ENCODE peak calls at places on chromosomes 16 and 17, in four cellular contexts. C, S, G and J are unnamed samples.

GRCh38 chr17:33964344-33964979 is 290.6 kb upstream of the CCL2 start:
- DNase-seq in G (no peak), S (no peak), C (peak), J (peak)

GRCh38 chr17:864315-864714 is 82.2 kb downstream of the MRM3 start:
- DNase-seq in G (no peak), S (no peak), C (no peak), J (no peak)

GRCh38 chr16:85579883-85580607 is 33.1 kb upstream of the GSE1 start:
- DNase-seq in G (no peak), C (no peak), S (no peak), J (no peak)

GRCh38 chr17:76270127-76270592 is 5.0 kb downstream of the UBALD2 start:
- DNase-seq in S (no peak), C (no peak), G (no peak), J (no peak)

GRCh38 chr16:10579965-10580918 is at the start of gene EMP2:
- DNase-seq in G (peak), S (peak), C (peak), J (peak)

GRCh38 chr16:3646348-3646920 is 8.1 kb upstream of the DNASE1 start:
- DNase-seq in G (peak), S (peak), C (peak), J (no peak)

GRCh38 chr17:39706383-39706782 is 6.5 kb downstream of the ERBB2 start:
- DNase-seq in C (no peak), S (no peak), G (no peak), J (no peak)

GRCh38 chr17:63309021-63309420 is 137.1 kb downstream of the CYB561 start:
- DNase-seq in S (no peak), C (no peak), G (no peak), J (no peak)

GRCh38 chr17:19766016-19766415 is 17.9 kb upstream of the ALDH3A1 start:
- DNase-seq in S (no peak), G (no peak), C (no peak), J (no peak)

GRCh38 chr17:18257747-18258355 is 687 bp downstream of the FLII start:
- DNase-seq in G (no peak), C (peak), S (peak), J (peak)

GRCh38 chr16:787978-788398 is at the start of gene RPUSD1:
- DNase-seq in S (no peak), C (no peak), G (no peak), J (peak)

GRCh38 chr16:788399-789126 is at the start of gene CHTF18:
- DNase-seq in S (peak), C (peak), G (peak), J (peak)

GRCh38 chr16:790086-790485 is 1.7 kb downstream of the CHTF18 start:
- DNase-seq in S (no peak), C (no peak), G (no peak), J (no peak)

GRCh38 chr16:791131-791530 is 2.7 kb downstream of the CHTF18 start:
- DNase-seq in S (no peak), G (no peak), C (no peak), J (no peak)

DNA sequence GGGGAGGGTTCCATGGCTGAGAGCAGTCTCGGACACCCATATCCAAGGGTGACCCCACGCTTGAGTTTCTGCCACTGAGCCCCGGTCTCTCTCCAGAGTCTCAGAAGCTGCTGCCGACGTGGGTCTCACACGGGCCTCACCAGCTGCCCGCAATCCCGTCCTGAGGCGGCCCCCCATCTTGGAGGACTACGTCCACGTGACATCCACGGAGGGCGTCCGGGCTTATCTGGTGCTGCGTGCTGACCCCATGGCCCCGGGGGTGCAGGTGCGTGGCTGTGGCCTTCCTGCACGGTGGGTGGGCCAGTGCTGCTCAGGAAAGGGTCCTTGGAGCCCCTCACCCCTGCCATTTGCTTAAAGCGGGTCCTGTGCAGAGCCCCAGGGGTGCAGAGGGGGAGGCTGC is 1.0 kb downstream of the CHTF18 start:
- DNase-seq in C (no peak), S (no peak), G (no peak), J (no peak)
- TF ChIP-seq REST in C (no peak), S (no peak), G (no peak), J (no peak)

DNA sequence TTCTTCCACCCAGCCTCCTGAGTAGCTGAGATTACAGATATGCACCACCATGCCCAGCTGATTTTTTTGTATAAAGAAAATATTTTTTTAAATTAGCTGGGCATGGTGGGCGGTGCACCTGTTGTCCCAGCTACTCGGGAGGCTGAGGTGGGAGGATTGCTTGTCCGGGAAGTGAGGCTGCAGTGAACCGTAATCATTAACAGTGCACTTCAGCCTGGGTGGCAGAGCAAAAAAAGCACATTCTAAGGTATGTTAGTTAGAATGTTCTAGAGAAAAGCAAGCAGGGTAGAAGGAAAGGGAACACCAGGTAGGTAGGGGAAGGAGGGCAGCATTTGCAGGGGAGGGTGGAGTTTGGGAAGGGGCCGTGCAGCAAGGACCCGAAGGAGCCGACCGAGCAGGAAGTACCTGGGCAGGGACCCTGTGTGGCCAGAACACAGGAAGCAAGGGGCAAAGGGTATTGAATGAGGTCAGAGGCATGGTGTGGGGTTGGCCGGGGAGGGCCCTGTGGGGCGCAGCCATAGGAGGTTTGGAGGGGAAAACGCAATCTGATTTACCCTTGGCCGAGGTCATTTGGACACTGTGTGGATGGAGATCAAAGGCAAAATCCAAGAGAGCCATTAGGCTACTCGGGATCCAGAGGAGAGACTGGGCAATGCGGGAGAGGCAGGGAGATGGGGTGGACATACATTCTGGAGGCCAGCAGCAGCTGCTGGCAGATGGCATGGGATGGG is 2.3 kb downstream of the C17orf99 start:
- DNase-seq in S (no peak), C (peak), G (no peak), J (no peak)
- TF ChIP-seq REST in S (no peak), C (no peak), G (no peak), J (no peak)

DNA sequence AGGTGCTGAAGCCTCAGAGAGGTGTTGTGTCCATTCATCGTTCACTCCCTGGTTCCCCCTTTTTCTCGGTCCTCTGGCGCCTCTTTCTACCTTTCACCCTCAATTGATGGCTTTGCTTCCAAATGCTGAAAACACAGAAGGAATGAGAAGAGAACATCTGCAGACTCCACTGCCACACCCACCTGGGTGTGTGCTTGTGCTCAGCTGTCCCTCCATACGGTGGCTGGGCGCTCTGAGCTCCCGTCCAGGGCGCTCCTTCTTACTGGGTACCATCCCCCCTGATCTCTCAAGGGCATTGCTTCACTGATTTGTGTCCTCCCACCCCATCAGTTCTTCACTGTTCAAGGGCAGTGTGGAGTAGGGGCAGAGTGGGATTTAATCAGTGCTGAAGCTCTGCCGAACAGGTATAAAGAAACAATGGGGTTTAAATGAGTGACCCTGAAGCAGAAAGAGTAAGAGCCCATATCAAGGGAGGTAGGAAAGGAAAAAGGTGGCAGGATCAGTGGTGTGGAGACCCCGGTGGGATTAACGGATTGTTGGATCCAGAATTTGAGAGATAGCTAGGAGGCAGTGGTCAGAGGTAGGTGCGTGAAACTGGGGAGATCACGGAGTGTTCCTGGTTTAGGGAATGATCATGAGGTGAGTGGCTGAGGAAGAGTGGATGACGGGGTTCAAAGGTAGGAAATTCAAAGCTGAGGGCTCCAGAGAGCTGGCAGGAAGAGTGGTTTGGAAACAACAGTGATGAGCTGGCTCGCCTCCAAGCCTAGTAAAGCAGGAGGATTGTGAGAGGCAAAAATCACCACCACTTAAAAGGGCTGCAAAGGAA is 40.8 kb downstream of the MRTFB start:
- DNase-seq in C (peak), G (no peak), S (no peak), J (no peak)
- TF ChIP-seq REST in C (no peak), G (no peak), S (no peak), J (no peak)

DNA sequence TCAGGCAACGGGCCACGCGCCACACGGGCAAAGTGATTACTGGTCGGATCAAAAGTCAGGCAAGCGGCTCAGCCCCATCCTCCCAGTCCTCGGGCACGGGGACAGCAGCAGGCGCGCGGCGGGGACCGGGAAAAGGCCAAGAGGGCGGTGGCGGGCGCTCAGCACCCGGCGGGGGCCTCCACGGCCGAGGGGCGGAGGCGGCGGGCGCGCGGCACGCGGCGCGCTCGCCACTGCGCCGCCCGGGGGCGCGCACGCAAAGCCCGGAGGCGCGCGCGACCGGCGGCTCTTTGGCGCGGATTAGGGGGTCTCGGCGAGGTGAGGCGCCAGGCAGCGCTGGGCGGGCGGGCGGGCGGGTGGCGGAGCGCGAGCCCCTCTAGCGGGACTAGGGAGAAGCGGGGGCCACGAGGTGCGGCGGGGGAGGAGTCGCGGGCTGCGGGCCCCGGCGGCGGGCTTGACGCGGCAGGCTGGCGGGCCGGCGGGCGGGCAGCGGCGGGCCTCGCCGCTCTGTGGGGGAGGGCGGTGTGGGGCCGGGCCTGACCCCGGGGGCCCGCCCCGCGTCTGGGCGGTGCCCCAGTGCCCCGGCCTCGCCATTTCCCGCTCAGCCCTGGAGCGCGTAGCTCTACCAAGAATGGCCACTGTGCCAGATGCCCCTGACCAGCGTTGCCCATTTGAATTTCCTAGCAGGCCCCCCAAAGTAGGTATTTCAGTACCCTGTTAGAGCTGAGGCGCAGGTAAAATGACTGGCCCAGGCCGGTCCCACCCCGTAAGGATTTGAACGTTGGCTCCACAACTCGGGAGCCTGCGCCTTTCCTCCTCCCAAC is at the start of the genes ACACA and TADA2A:
- DNase-seq in G (peak), C (peak), S (peak), J (peak)
- TF ChIP-seq REST in G (no peak), C (no peak), S (no peak), J (no peak)

DNA sequence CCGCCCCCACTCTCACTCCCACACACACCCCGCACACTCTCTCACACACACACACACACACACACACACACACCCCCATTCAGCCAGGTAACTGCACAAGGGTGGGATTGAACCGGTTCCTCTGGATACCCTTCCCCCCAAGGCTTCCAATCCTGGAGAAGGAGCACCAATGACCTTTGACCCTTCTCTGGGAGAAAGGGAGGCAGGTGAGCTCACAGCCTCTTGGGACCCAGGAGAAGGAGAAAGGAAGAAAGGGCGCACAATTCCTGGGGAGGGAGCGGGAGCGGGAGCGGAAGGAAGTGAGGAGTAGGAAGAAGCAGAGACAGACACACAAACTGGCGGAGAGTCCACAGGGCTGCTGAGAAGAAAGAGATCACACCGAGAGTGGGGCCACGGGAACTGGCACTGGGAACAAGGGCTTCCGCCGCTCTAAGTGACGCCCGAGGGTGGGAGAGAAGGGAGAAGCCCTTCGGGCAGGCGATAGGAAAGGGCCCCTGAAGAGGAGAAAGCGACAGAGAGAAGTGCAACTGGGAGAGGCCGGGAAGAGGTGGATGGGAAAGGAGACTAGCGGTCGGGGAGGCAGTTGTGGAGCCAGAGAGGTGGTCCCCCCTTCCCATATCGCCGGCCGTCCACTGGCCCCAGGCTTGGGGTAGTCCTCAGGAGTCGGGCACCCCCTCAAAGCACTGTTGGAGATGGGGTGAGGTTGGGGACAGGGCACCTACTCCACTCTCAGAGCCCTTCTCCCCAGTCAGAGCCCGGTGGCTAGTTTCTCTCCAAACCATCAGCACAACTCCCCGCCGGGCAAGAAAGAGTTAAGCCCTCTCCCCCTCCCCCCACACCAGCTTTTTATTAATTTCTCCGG is 1.3 kb downstream of the SAMD14 start:
- DNase-seq in G (no peak), C (no peak), S (no peak), J (peak)
- TF ChIP-seq REST in G (no peak), C (no peak), S (no peak), J (no peak)